ENCODE peak calls at places on chromosomes 2 and 18, in six cellular contexts. One of them, this sample, is unnamed.

GRCh38 chr18:61901334-61901986 is 8.7 kb upstream of the RNF152 start:
- DNase-seq in fibroblast of the aortic adventitia: peak
- DNase-seq in uterus: peak
- DNase-seq in heart right ventricle: no peak
- DNase-seq in fibroblast of pulmonary artery: peak
- DNase-seq in lower lobe of right lung: no peak
- DNase-seq in this sample: peak

GRCh38 chr2:101396352-101396717 is 9.0 kb upstream of the CREG2 start:
- DNase-seq in fibroblast of the aortic adventitia: peak
- DNase-seq in lower lobe of right lung: no peak
- DNase-seq in fibroblast of pulmonary artery: peak
- DNase-seq in uterus: no peak
- DNase-seq in heart right ventricle: no peak
- DNase-seq in this sample: peak

GRCh38 chr2:57890993-57891688 is 155.5 kb upstream of the VRK2 start:
- DNase-seq in uterus: no peak
- DNase-seq in fibroblast of the aortic adventitia: no peak
- DNase-seq in fibroblast of pulmonary artery: no peak
- DNase-seq in heart right ventricle: no peak
- DNase-seq in lower lobe of right lung: no peak
- DNase-seq in this sample: no peak

GRCh38 chr18:46333371-46334199 is 229.4 kb downstream of the HAUS1 start:
- DNase-seq in fibroblast of pulmonary artery: no peak
- DNase-seq in uterus: no peak
- DNase-seq in heart right ventricle: peak
- DNase-seq in fibroblast of the aortic adventitia: no peak
- DNase-seq in lower lobe of right lung: no peak
- DNase-seq in this sample: peak

GRCh38 chr2:20221169-20221938 is 3.6 kb downstream of the SDC1 start:
- DNase-seq in uterus: no peak
- DNase-seq in heart right ventricle: no peak
- DNase-seq in lower lobe of right lung: no peak
- DNase-seq in fibroblast of the aortic adventitia: peak
- DNase-seq in fibroblast of pulmonary artery: peak
- DNase-seq in this sample: no peak

GRCh38 chr2:85712261-85712660 is 18.1 kb downstream of the GNLY start:
- DNase-seq in uterus: no peak
- DNase-seq in heart right ventricle: no peak
- DNase-seq in fibroblast of pulmonary artery: no peak
- DNase-seq in fibroblast of the aortic adventitia: no peak
- DNase-seq in lower lobe of right lung: peak
- DNase-seq in this sample: no peak

GRCh38 chr2:2621855-2622254 is 290.8 kb upstream of the MYT1L start:
- DNase-seq in lower lobe of right lung: no peak
- DNase-seq in fibroblast of pulmonary artery: no peak
- DNase-seq in fibroblast of the aortic adventitia: no peak
- DNase-seq in uterus: no peak
- DNase-seq in heart right ventricle: no peak
- DNase-seq in this sample: no peak

GRCh38 chr2:203714112-203714511 is 7.7 kb downstream of the CD28 start:
- DNase-seq in uterus: peak
- DNase-seq in fibroblast of the aortic adventitia: no peak
- DNase-seq in lower lobe of right lung: no peak
- DNase-seq in fibroblast of pulmonary artery: no peak
- DNase-seq in heart right ventricle: peak
- DNase-seq in this sample: no peak

GRCh38 chr18:79982736-79983135 is 5.6 kb downstream of the TXNL4A start:
- DNase-seq in fibroblast of the aortic adventitia: peak
- DNase-seq in lower lobe of right lung: no peak
- DNase-seq in uterus: no peak
- DNase-seq in fibroblast of pulmonary artery: peak
- DNase-seq in heart right ventricle: no peak
- DNase-seq in this sample: no peak

GRCh38 chr18:31548825-31549224 is 42.9 kb upstream of the TTR start:
- DNase-seq in fibroblast of the aortic adventitia: no peak
- DNase-seq in lower lobe of right lung: no peak
- DNase-seq in uterus: no peak
- DNase-seq in fibroblast of pulmonary artery: no peak
- DNase-seq in heart right ventricle: no peak
- DNase-seq in this sample: no peak

GRCh38 chr2:65407240-65407639 is 25.2 kb downstream of the SPRED2 start:
- DNase-seq in lower lobe of right lung: no peak
- DNase-seq in fibroblast of the aortic adventitia: no peak
- DNase-seq in heart right ventricle: no peak
- DNase-seq in fibroblast of pulmonary artery: no peak
- DNase-seq in uterus: no peak
- DNase-seq in this sample: peak

GRCh38 chr2:74199871-74200305 is 1.5 kb downstream of the MTHFD2 start:
- DNase-seq in lower lobe of right lung: no peak
- DNase-seq in fibroblast of pulmonary artery: peak
- DNase-seq in fibroblast of the aortic adventitia: peak
- DNase-seq in uterus: no peak
- DNase-seq in heart right ventricle: no peak
- DNase-seq in this sample: no peak

GRCh38 chr2:102604754-102605153 is 14.6 kb upstream of the SLC9A2 start:
- DNase-seq in fibroblast of the aortic adventitia: no peak
- DNase-seq in fibroblast of pulmonary artery: no peak
- DNase-seq in lower lobe of right lung: no peak
- DNase-seq in uterus: no peak
- DNase-seq in heart right ventricle: no peak
- DNase-seq in this sample: no peak

GRCh38 chr18:2979871-2980606 is 32.9 kb downstream of the LPIN2 start:
- DNase-seq in fibroblast of pulmonary artery: peak
- DNase-seq in uterus: no peak
- DNase-seq in lower lobe of right lung: peak
- DNase-seq in fibroblast of the aortic adventitia: no peak
- DNase-seq in heart right ventricle: no peak
- DNase-seq in this sample: no peak

GRCh38 chr2:133747965-133748700 is 179.9 kb upstream of the NCKAP5 start:
- DNase-seq in heart right ventricle: no peak
- DNase-seq in lower lobe of right lung: no peak
- DNase-seq in uterus: no peak
- DNase-seq in fibroblast of the aortic adventitia: no peak
- DNase-seq in fibroblast of pulmonary artery: no peak
- DNase-seq in this sample: no peak

GRCh38 chr18:65257157-65257556 is 493.7 kb upstream of the CDH7 start:
- DNase-seq in lower lobe of right lung: no peak
- DNase-seq in heart right ventricle: no peak
- DNase-seq in fibroblast of pulmonary artery: no peak
- DNase-seq in uterus: no peak
- DNase-seq in fibroblast of the aortic adventitia: no peak
- DNase-seq in this sample: peak

GRCh38 chr2:215758691-215759090 is 254.7 kb downstream of the MREG start:
- DNase-seq in lower lobe of right lung: no peak
- DNase-seq in fibroblast of the aortic adventitia: peak
- DNase-seq in heart right ventricle: peak
- DNase-seq in fibroblast of pulmonary artery: peak
- DNase-seq in uterus: no peak
- DNase-seq in this sample: no peak

GRCh38 chr2:119008108-119008507 is 66.1 kb downstream of the MARCO start:
- DNase-seq in fibroblast of the aortic adventitia: no peak
- DNase-seq in fibroblast of pulmonary artery: no peak
- DNase-seq in heart right ventricle: no peak
- DNase-seq in lower lobe of right lung: no peak
- DNase-seq in uterus: no peak
- DNase-seq in this sample: no peak

GRCh38 chr2:240797500-240797895 is 22.5 kb downstream of the KIF1A start:
- DNase-seq in fibroblast of pulmonary artery: no peak
- DNase-seq in lower lobe of right lung: peak
- DNase-seq in fibroblast of the aortic adventitia: no peak
- DNase-seq in heart right ventricle: no peak
- DNase-seq in uterus: peak
- DNase-seq in this sample: no peak

GRCh38 chr2:67446504-67446911 is 49.4 kb downstream of the ETAA1 start:
- DNase-seq in fibroblast of the aortic adventitia: peak
- DNase-seq in heart right ventricle: no peak
- DNase-seq in fibroblast of pulmonary artery: peak
- DNase-seq in lower lobe of right lung: no peak
- DNase-seq in uterus: no peak
- DNase-seq in this sample: no peak

GRCh38 chr2:144071461-144071860 is 448.5 kb downstream of the ZEB2 start:
- DNase-seq in lower lobe of right lung: no peak
- DNase-seq in fibroblast of the aortic adventitia: peak
- DNase-seq in fibroblast of pulmonary artery: peak
- DNase-seq in uterus: no peak
- DNase-seq in heart right ventricle: no peak
- DNase-seq in this sample: no peak

GRCh38 chr2:122804494-122804893 is 1049.0 kb downstream of the TSN start:
- DNase-seq in fibroblast of the aortic adventitia: no peak
- DNase-seq in heart right ventricle: no peak
- DNase-seq in lower lobe of right lung: no peak
- DNase-seq in fibroblast of pulmonary artery: no peak
- DNase-seq in uterus: no peak
- DNase-seq in this sample: no peak

GRCh38 chr18:10234912-10235439 is 219.5 kb upstream of the APCDD1 start:
- DNase-seq in lower lobe of right lung: no peak
- DNase-seq in heart right ventricle: no peak
- DNase-seq in fibroblast of the aortic adventitia: peak
- DNase-seq in uterus: peak
- DNase-seq in fibroblast of pulmonary artery: peak
- DNase-seq in this sample: no peak

GRCh38 chr2:229408356-229408755 is 137.3 kb upstream of the PID1 start:
- DNase-seq in fibroblast of the aortic adventitia: peak
- DNase-seq in lower lobe of right lung: no peak
- DNase-seq in uterus: peak
- DNase-seq in heart right ventricle: no peak
- DNase-seq in fibroblast of pulmonary artery: peak
- DNase-seq in this sample: peak

GRCh38 chr2:3025984-3026383 is 351.6 kb downstream of the EIPR1 start:
- DNase-seq in fibroblast of pulmonary artery: no peak
- DNase-seq in lower lobe of right lung: no peak
- DNase-seq in heart right ventricle: no peak
- DNase-seq in uterus: no peak
- DNase-seq in fibroblast of the aortic adventitia: no peak
- DNase-seq in this sample: no peak

GRCh38 chr2:200321780-200322534 is 15.5 kb downstream of the SPATS2L start:
- DNase-seq in fibroblast of the aortic adventitia: no peak
- DNase-seq in lower lobe of right lung: no peak
- DNase-seq in uterus: no peak
- DNase-seq in heart right ventricle: no peak
- DNase-seq in fibroblast of pulmonary artery: no peak
- DNase-seq in this sample: no peak

GRCh38 chr2:234109321-234109720 is 58.8 kb downstream of the SPP2 start:
- DNase-seq in uterus: no peak
- DNase-seq in fibroblast of the aortic adventitia: no peak
- DNase-seq in fibroblast of pulmonary artery: no peak
- DNase-seq in lower lobe of right lung: no peak
- DNase-seq in heart right ventricle: no peak
- DNase-seq in this sample: no peak
- H3K4me3 ChIP-seq in uterus: no peak
- H3K4me3 ChIP-seq in fibroblast of the aortic adventitia: no peak
- H3K4me3 ChIP-seq in fibroblast of pulmonary artery: no peak
- H3K4me3 ChIP-seq in lower lobe of right lung: no peak
- H3K4me3 ChIP-seq in heart right ventricle: no peak
- H3K4me3 ChIP-seq in this sample: no peak

GRCh38 chr2:29616569-29616968 is 304.8 kb downstream of the ALK start:
- DNase-seq in fibroblast of pulmonary artery: no peak
- DNase-seq in uterus: no peak
- DNase-seq in lower lobe of right lung: no peak
- DNase-seq in heart right ventricle: no peak
- DNase-seq in fibroblast of the aortic adventitia: no peak
- DNase-seq in this sample: no peak

GRCh38 chr2:29615841-29616240 is 305.5 kb downstream of the ALK start:
- DNase-seq in fibroblast of the aortic adventitia: no peak
- DNase-seq in uterus: no peak
- DNase-seq in heart right ventricle: no peak
- DNase-seq in lower lobe of right lung: no peak
- DNase-seq in fibroblast of pulmonary artery: no peak
- DNase-seq in this sample: no peak

GRCh38 chr2:29614295-29614830 is 307.0 kb downstream of the ALK start:
- DNase-seq in heart right ventricle: no peak
- DNase-seq in lower lobe of right lung: no peak
- DNase-seq in fibroblast of pulmonary artery: no peak
- DNase-seq in uterus: no peak
- DNase-seq in fibroblast of the aortic adventitia: no peak
- DNase-seq in this sample: no peak

GRCh38 chr2:29613792-29614266 is 307.6 kb downstream of the ALK start:
- DNase-seq in heart right ventricle: no peak
- DNase-seq in fibroblast of pulmonary artery: no peak
- DNase-seq in fibroblast of the aortic adventitia: no peak
- DNase-seq in lower lobe of right lung: no peak
- DNase-seq in uterus: no peak
- DNase-seq in this sample: no peak

DNA sequence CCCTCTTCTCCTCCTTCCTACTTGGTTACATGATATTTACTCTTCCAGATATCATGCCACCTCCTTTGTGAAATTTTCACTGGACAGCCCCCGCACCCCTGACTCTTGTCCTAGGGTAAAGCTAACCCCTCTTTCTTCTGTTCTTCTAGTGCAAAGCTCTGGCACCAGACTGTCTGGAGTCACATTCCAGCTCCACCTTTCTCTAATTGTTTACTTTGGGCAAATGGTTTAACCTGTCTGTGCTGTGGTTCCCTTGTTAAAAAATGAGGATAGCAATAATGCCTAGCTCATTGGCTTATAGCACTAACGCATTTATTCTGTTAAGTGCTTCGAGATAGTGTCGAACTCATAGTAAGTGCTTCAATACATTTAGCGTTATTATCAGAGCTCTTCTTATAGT is 306.2 kb downstream of the ALK start:
- DNase-seq in fibroblast of the aortic adventitia: no peak
- DNase-seq in lower lobe of right lung: no peak
- DNase-seq in fibroblast of pulmonary artery: no peak
- DNase-seq in heart right ventricle: no peak
- DNase-seq in uterus: no peak
- DNase-seq in this sample: no peak
- H3K4me3 ChIP-seq in fibroblast of the aortic adventitia: no peak
- H3K4me3 ChIP-seq in lower lobe of right lung: no peak
- H3K4me3 ChIP-seq in fibroblast of pulmonary artery: no peak
- H3K4me3 ChIP-seq in heart right ventricle: no peak
- H3K4me3 ChIP-seq in uterus: no peak
- H3K4me3 ChIP-seq in this sample: no peak

DNA sequence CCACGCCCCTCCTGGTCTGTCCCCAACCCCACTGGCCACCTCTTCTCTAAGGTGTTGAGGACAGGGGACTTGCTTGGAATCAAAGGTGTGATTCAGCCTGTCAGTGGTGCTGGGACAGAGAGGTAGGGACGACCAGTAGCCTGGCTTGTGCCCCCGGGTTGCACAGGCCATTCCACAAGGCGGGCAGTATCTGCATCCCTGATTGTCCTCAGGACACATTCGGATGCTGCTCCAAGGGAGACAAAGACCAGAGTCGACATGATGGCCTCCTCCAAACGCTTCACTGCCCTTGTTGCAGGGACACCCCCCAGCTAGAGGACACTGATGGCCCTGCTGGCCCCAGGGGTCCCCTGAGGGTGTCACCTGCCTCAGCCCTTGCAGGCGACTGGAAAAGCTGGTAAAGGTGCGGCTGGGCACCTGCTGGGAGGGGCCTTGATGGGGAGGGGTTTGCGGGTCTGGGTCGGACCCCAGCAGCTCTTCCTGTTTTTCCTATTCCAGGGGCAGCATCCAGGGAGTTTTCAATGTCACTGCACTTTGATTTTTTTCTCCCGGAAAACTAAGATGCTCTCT is 98.0 kb downstream of the PTGR3 start:
- DNase-seq in heart right ventricle: no peak
- DNase-seq in lower lobe of right lung: no peak
- DNase-seq in fibroblast of pulmonary artery: no peak
- DNase-seq in fibroblast of the aortic adventitia: no peak
- DNase-seq in uterus: no peak
- DNase-seq in this sample: no peak
- H3K4me3 ChIP-seq in heart right ventricle: no peak
- H3K4me3 ChIP-seq in lower lobe of right lung: no peak
- H3K4me3 ChIP-seq in fibroblast of pulmonary artery: no peak
- H3K4me3 ChIP-seq in fibroblast of the aortic adventitia: no peak
- H3K4me3 ChIP-seq in uterus: no peak
- H3K4me3 ChIP-seq in this sample: no peak

GRCh38 chr18:50194623-50195532 is at the start of gene MYO5B:
- DNase-seq in fibroblast of pulmonary artery: no peak
- DNase-seq in heart right ventricle: no peak
- DNase-seq in fibroblast of the aortic adventitia: no peak
- DNase-seq in lower lobe of right lung: peak
- DNase-seq in uterus: no peak
- DNase-seq in this sample: peak
- H3K4me3 ChIP-seq in fibroblast of pulmonary artery: no peak
- H3K4me3 ChIP-seq in heart right ventricle: peak
- H3K4me3 ChIP-seq in fibroblast of the aortic adventitia: no peak
- H3K4me3 ChIP-seq in lower lobe of right lung: peak
- H3K4me3 ChIP-seq in uterus: peak
- H3K4me3 ChIP-seq in this sample: peak